ENCODE peak calls at places on chromosomes 4 and X, in nine cellular contexts. W, P, G, H, Z, E, S, V and X are unnamed samples.

GRCh38 chr4:162782778-162783507 is 383.7 kb downstream of the NAF1 start:
- DNase-seq in W (no peak), P (no peak), G (no peak), H (no peak), Z (no peak), E (no peak), S (no peak), V (no peak), X (no peak)

GRCh38 chrX:129780441-129781105 is 824 bp downstream of the SASH3 start:
- DNase-seq in W (no peak), P (no peak), G (no peak), H (no peak), Z (no peak), E (no peak), S (no peak), V (no peak), X (no peak)

GRCh38 chr4:106019771-106020170 is 124.5 kb downstream of the NPNT start:
- DNase-seq in W (no peak), P (no peak), G (no peak), H (no peak), Z (no peak), E (no peak), S (no peak), V (no peak), X (no peak)

GRCh38 chr4:168712316-168712855 is 215.5 kb downstream of the PALLD start:
- DNase-seq in W (no peak), P (no peak), G (no peak), H (no peak), Z (no peak), E (no peak), S (no peak), V (no peak), X (no peak)

GRCh38 chr4:183012862-183013855 is 85.9 kb upstream of the WWC2 start:
- DNase-seq in W (no peak), P (no peak), G (no peak), H (no peak), Z (no peak), E (no peak), S (no peak), V (no peak), X (no peak)

GRCh38 chr4:139214039-139214534 is 37.1 kb upstream of the ELF2 start:
- DNase-seq in W (no peak), P (no peak), G (no peak), H (no peak), Z (no peak), E (no peak), S (no peak), V (no peak), X (no peak)

GRCh38 chr4:859496-859895 is 33.6 kb upstream of the CPLX1 start:
- DNase-seq in W (no peak), P (no peak), G (no peak), H (no peak), Z (no peak), E (no peak), S (peak; percentile 23), V (no peak), X (no peak)

GRCh38 chr4:1728061-1728980 is 7.0 kb downstream of the TACC3 start:
- DNase-seq in W (no peak), P (no peak), G (peak; percentile 36), H (no peak), Z (no peak), E (no peak), S (peak; percentile 47), V (no peak), X (no peak)

GRCh38 chrX:115650916-115651315 is 89.9 kb downstream of the PLS3 start:
- DNase-seq in W (peak; percentile 51), P (peak; percentile 22), G (peak; percentile 52), H (no peak), Z (peak; percentile 44), E (no peak), S (no peak), V (peak; percentile 33), X (no peak)

GRCh38 chr4:95857761-95858160 is 17.9 kb downstream of the PDHA2 start:
- DNase-seq in W (no peak), P (no peak), G (no peak), H (no peak), Z (peak; percentile 39), E (no peak), S (no peak), V (no peak), X (no peak)
- H3K9me3 ChIP-seq in W (no peaks in the 10 kb centered on the region), P (no peaks in the 10 kb centered on the region), G (no peaks in the 10 kb centered on the region), H (no peaks in the 10 kb centered on the region), Z (no peaks in the 10 kb centered on the region), E (no peaks in the 10 kb centered on the region), S (no peaks in the 10 kb centered on the region), V (no peaks in the 10 kb centered on the region), X (no peaks in the 10 kb centered on the region)

GRCh38 chr4:185359767-185360446 is 35.8 kb downstream of the LRP2BP start:
- DNase-seq in W (no peak), P (no peak), G (peak; percentile 42), H (no peak), Z (no peak), E (no peak), S (no peak), V (no peak), X (no peak)
- H3K27ac ChIP-seq in W (peak overlapping the region; percentile 73), P (no peak overlapping the region), G (peak overlapping the region; percentile 78), H (peak overlapping the region; percentile 84), Z (no peak overlapping the region), E (no peak overlapping the region), S (no peak overlapping the region), V (no peak overlapping the region), X (no peak overlapping the region)

DNA sequence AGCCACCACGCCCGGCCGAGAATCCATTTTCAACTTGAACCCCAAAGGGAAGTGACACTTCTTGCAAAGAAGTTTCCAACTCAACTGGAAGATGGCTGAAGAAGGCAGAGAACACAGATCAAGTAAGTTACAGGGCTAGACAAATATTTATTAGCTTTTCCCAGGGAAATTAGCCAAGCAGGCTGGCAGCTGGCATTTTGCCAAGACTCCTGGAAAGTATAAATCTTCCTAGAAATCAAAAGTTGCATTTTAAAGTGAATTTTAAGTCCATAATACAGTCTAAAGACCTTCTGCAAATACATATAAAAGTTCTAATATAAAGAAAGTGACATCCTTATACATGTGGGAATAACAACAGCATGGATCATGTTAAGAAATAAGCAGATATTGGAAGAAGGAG is 3.4 kb upstream of the MRPL1 start:
- DNase-seq in W (no peak), P (no peak), G (no peak), H (no peak), Z (no peak), E (no peak), S (no peak), V (no peak), X (no peak)
- H3K4me1 ChIP-seq in W (peaks cover 4% of the 10 kb centered on the region), P (no peaks in the 10 kb centered on the region), G (no peaks in the 10 kb centered on the region), H (no peaks in the 10 kb centered on the region), Z (peaks cover 8% of the 10 kb centered on the region), E (peaks cover 63% of the 10 kb centered on the region), S (peaks cover 11% of the 10 kb centered on the region), V (no peaks in the 10 kb centered on the region), X (peaks cover 54% of the 10 kb centered on the region)

DNA sequence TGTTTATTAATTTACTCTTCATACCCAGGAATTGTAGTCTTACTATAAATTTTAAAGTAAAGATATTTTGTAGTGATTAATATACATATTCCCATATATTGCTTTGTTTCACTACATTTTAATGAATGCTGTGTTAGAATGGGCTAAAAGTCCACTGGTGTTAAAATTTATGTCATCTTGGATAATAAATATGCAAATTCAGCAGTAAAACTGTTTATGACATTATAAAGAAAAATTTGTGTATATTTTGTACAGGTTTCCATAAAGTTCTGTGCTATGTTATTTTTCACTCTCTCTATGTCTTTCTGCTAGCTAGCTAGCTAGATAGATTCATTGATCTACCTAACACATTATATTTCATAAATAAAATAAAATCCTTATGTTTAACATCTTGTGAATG is 1071.2 kb downstream of the FAT4 start:
- DNase-seq in W (no peak), P (no peak), G (no peak), H (no peak), Z (no peak), E (no peak), S (no peak), V (no peak), X (no peak)
- H3K9me3 ChIP-seq in W (no peaks in the 10 kb centered on the region), P (no peaks in the 10 kb centered on the region), G (no peaks in the 10 kb centered on the region), H (no peaks in the 10 kb centered on the region), Z (no peaks in the 10 kb centered on the region), E (no peaks in the 10 kb centered on the region), S (peaks cover 5% of the 10 kb centered on the region), V (no peaks in the 10 kb centered on the region), X (no peaks in the 10 kb centered on the region)

DNA sequence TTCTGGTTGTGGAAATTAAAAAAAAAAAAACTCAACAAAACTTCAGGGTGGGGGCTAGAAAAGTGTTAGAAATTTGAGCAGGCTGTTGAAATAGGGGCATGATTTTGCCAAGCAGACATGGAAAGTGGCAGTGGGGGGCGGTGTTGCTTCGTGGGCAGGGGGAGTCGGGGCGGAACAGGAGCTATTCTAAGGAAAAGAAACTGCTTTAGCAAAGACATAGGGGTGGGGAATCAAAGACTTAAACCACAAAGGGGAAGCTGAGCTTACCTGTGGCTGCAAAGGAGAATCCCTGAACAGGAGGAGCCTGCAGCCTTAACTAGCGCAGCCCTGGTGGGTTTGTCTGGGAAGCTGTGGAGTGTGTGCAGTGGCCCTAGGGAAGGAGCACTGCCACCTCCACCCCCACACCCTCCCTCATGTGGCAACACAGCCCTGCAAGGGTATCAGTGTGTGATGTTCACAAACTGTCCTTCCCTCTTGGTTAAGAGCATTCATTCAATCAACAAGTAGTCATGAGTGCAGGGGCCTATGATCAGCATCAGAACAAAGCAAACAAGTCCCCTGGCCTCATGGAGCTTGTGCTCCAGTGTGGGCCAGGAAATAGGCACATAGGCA is 20.5 kb downstream of the SEL1L3 start:
- DNase-seq in W (no peak), P (no peak), G (no peak), H (no peak), Z (no peak), E (no peak), S (no peak), V (no peak), X (peak; percentile 35)
- H3K27ac ChIP-seq in W (no peak overlapping the region), P (no peak overlapping the region), G (no peak overlapping the region), H (no peak overlapping the region), Z (no peak overlapping the region), E (no peak overlapping the region), S (no peak overlapping the region), V (no peak overlapping the region), X (no peak overlapping the region)

GRCh38 chr4:94532016-94532789 is 80.5 kb downstream of the PDLIM5 start:
- DNase-seq in W (peak; percentile 49), P (no peak), G (no peak), H (no peak), Z (peak; percentile 62), E (no peak), S (no peak), V (peak; percentile 31), X (no peak)

GRCh38 chr4:94527556-94528233 is 76.0 kb downstream of the PDLIM5 start:
- DNase-seq in W (no peak), P (no peak), G (no peak), H (no peak), Z (peak; percentile 34), E (no peak), S (no peak), V (no peak), X (no peak)

GRCh38 chr4:94533405-94534223 is 81.9 kb downstream of the PDLIM5 start:
- DNase-seq in W (no peak), P (no peak), G (no peak), H (no peak), Z (peak; percentile 35), E (no peak), S (no peak), V (no peak), X (no peak)

GRCh38 chr4:94528792-94529451 is 77.2 kb downstream of the PDLIM5 start:
- DNase-seq in W (no peak), P (no peak), G (no peak), H (no peak), Z (no peak), E (no peak), S (no peak), V (no peak), X (no peak)

GRCh38 chr4:94530073-94530472 is 78.3 kb downstream of the PDLIM5 start:
- DNase-seq in W (no peak), P (no peak), G (no peak), H (no peak), Z (no peak), E (no peak), S (no peak), V (no peak), X (no peak)
- H3K4me1 ChIP-seq in W (peaks cover 86% of the 10 kb centered on the region), P (peaks cover 24% of the 10 kb centered on the region), G (no peaks in the 10 kb centered on the region), H (peaks cover 57% of the 10 kb centered on the region), Z (peaks cover 23% of the 10 kb centered on the region), E (no peaks in the 10 kb centered on the region), S (peaks cover 41% of the 10 kb centered on the region), V (no peaks in the 10 kb centered on the region), X (no peaks in the 10 kb centered on the region)